ENCODE peak calls at places on chromosomes 16 and 17, in six cellular contexts. A is upper lobe of right lung, D is AG04450, Y is astrocyte of the spinal cord, L is neural progenitor cell, H is lower lobe of right lung. V is an unnamed sample.
A peak's percentile ranks its signal among the peaks of the same experiment; 100 is the strongest.

GRCh38 chr17:43169561-43170139 is 1.4 kb upstream of the NBR1 start:
- DNase-seq in Y (no peak), H (peak; percentile 52), A (no peak), D (no peak), L (peak; percentile 56), V (peak; percentile 54)

GRCh38 chr17:73901661-73902415 is 257.6 kb upstream of the SDK2 start:
- DNase-seq in L (peak; percentile 79), H (peak; percentile 76), Y (no peak), A (peak; percentile 82), D (no peak), V (peak; percentile 30)

GRCh38 chr17:41959336-41960095 is 7.1 kb upstream of the CNP start:
- DNase-seq in L (peak; percentile 58), Y (peak; percentile 50), D (peak; percentile 15), A (no peak), H (no peak), V (no peak)

GRCh38 chr17:48153711-48154642 is 46.4 kb downstream of the SNX11 start:
- DNase-seq in Y (peak; percentile 68), H (no peak), L (peak; percentile 72), D (peak; percentile 3), A (no peak), V (no peak)

GRCh38 chr17:18858567-18859245 is 775 bp downstream of the PRPSAP2 start:
- DNase-seq in Y (no peak), A (no peak), H (no peak), L (no peak), D (no peak), V (no peak)

GRCh38 chr16:22313876-22314470 is 16.8 kb downstream of the POLR3E start:
- DNase-seq in H (no peak), Y (no peak), L (no peak), A (no peak), D (no peak), V (no peak)

GRCh38 chr17:60792250-60792898 is 114.7 kb downstream of the BCAS3 start:
- DNase-seq in H (no peak), L (no peak), Y (no peak), A (no peak), D (no peak), V (no peak)

GRCh38 chr16:47644166-47644565 is 183.0 kb downstream of the PHKB start:
- DNase-seq in D (peak; percentile 59), A (no peak), Y (peak; percentile 94), L (no peak), H (no peak), V (no peak)

GRCh38 chr16:66523861-66524354 is 26.0 kb downstream of the TK2 start:
- DNase-seq in Y (no peak), A (no peak), H (no peak), L (no peak), D (no peak), V (no peak)

GRCh38 chr17:73119631-73120030 is 27.1 kb upstream of the SLC39A11 start:
- DNase-seq in Y (no peak), H (no peak), L (no peak), D (no peak), A (no peak), V (no peak)

GRCh38 chr16:48704710-48705109 is 94.7 kb upstream of the N4BP1 start:
- DNase-seq in H (no peak), D (no peak), L (no peak), A (no peak), Y (no peak), V (no peak)

GRCh38 chr16:58236231-58236690 is 38.4 kb upstream of the CSNK2A2 start:
- DNase-seq in Y (peak; percentile 39), L (peak; percentile 93), H (peak; percentile 75), A (peak; percentile 74), D (peak; percentile 3), V (peak; percentile 46)

GRCh38 chr16:89289428-89290395 is 72.2 kb downstream of the ZNF778 start:
- DNase-seq in Y (peak; percentile 62), L (peak; percentile 86), D (peak; percentile 21), A (peak; percentile 89), H (peak; percentile 85), V (peak; percentile 70)

GRCh38 chr17:49290690-49291326 is 60.2 kb upstream of the PHOSPHO1 start:
- DNase-seq in L (peak; percentile 34), H (no peak), D (no peak), Y (peak; percentile 39), A (no peak), V (no peak)

GRCh38 chr16:70151941-70152509 is 21.6 kb upstream of the CLEC18C start:
- DNase-seq in D (no peak), L (no peak), Y (no peak), H (no peak), A (no peak), V (no peak)

GRCh38 chr17:41740506-41740905 is 6.1 kb upstream of the HAP1 start:
- DNase-seq in A (no peak), L (no peak), H (no peak), D (no peak), Y (no peak), V (no peak)

GRCh38 chr16:75343311-75343710 is 90.0 kb downstream of the CFDP1 start:
- DNase-seq in A (no peak), H (no peak), L (no peak), Y (no peak), D (no peak), V (no peak)

GRCh38 chr17:10063730-10064221 is 134.6 kb downstream of the GAS7 start:
- DNase-seq in D (no peak), A (no peak), Y (peak; percentile 17), L (no peak), H (peak; percentile 70), V (no peak)

GRCh38 chr16:83143788-83144187 is 517.0 kb downstream of the CDH13 start:
- DNase-seq in L (peak; percentile 9), A (no peak), Y (peak; percentile 87), H (no peak), D (peak; percentile 27), V (no peak)

GRCh38 chr17:7574176-7574953 is 5.1 kb upstream of the CD68 start:
- DNase-seq in Y (peak; percentile 16), D (no peak), L (no peak), H (no peak), A (no peak), V (no peak)

GRCh38 chr16:55647798-55648197 is 8.0 kb upstream of the SLC6A2 start:
- DNase-seq in D (no peak), Y (no peak), H (no peak), L (no peak), A (no peak), V (no peak)

GRCh38 chr17:77842148-77842905 is 116.2 kb upstream of the TNRC6C start:
- DNase-seq in L (no peak), Y (no peak), A (peak; percentile 44), D (no peak), H (peak; percentile 33), V (no peak)

GRCh38 chr16:68231384-68232136 is 4.4 kb downstream of the ESRP2 start:
- DNase-seq in A (peak; percentile 61), Y (no peak), H (no peak), D (no peak), L (no peak), V (no peak)
- TF ChIP-seq CTCF in A (no peak), Y (no peak), H (no peak), D (no peak), L (no peak), V (no peak)

GRCh38 chr17:75849724-75850123 is 5.4 kb downstream of the WBP2 start:
- DNase-seq in D (no peak), L (no peak), Y (no peak), A (no peak), H (no peak), V (no peak)

GRCh38 chr17:75847595-75848522 is 3.7 kb upstream of the UNC13D start:
- DNase-seq in A (no peak), D (no peak), L (no peak), H (no peak), Y (no peak), V (no peak)

GRCh38 chr17:75848523-75849303 is 4.5 kb upstream of the UNC13D start:
- DNase-seq in H (peak; percentile 87), Y (peak; percentile 30), D (no peak), L (peak; percentile 84), A (peak; percentile 86), V (peak; percentile 82)

GRCh38 chr17:75850928-75851692 is 4.0 kb downstream of the WBP2 start:
- DNase-seq in Y (peak; percentile 61), L (no peak), A (no peak), H (no peak), D (no peak), V (peak; percentile 51)

DNA sequence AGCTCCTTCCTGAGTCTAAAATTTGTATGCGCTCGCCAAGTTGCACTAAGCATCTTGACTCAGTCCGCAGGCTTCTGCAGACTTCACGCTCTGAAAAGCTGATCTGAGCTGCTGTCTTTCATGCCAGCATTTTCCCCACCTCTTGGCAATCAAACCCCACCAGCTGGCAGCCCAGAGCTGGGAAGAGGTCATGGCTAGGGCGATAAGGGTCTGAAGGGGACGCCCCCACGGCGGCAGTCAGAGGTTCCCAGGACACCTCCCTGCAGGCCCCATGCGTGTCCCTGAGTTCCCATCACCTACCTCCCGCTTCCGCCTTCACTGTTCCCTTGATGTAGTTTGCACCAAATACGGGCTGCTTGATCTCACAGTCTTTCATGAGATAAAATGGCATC is 5.1 kb upstream of the UNC13D start:
- DNase-seq in L (no peak), Y (no peak), D (no peak), H (no peak), A (no peak), V (no peak)
- TF ChIP-seq CTCF in L (no peak), Y (no peak), D (no peak), H (no peak), A (no peak), V (no peak)

DNA sequence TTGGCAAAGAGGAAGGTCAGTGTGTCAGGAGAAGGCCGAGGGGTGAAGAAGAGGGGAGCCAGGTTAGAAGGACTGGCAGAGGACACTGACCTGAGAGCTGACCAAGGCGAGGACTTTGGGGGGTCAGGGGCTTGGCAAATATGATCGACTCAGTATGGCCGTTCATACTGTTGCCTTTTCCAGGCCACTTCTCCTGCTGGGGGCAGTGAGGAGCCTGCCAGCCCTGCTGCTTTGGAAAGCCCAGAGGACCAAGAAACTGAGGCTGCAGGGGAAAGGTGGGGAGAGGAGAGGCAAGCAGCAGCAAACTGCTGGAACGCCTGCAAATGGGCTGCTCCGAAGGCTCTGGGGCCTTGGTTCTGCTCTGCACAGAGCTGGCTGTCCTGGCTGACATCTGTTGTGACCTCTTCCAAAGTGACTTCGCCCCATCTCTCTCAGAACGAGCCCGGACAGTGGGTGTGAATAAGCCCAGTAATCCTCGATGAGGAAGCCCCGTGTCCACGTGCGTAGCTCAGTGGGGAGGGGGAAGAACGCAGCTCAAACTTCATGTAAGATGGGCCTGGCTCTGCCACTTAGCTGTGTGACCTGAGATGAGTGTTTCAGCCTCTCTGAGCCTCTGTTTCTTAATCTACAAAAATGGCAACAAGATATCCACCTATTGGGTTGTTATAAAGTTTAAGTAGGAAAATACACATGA is 111.3 kb downstream of the SALL1 start:
- DNase-seq in L (no peak), H (no peak), D (no peak), Y (no peak), A (no peak), V (no peak)
- TF ChIP-seq CTCF in L (no peak), H (no peak), D (no peak), Y (no peak), A (no peak), V (no peak)

DNA sequence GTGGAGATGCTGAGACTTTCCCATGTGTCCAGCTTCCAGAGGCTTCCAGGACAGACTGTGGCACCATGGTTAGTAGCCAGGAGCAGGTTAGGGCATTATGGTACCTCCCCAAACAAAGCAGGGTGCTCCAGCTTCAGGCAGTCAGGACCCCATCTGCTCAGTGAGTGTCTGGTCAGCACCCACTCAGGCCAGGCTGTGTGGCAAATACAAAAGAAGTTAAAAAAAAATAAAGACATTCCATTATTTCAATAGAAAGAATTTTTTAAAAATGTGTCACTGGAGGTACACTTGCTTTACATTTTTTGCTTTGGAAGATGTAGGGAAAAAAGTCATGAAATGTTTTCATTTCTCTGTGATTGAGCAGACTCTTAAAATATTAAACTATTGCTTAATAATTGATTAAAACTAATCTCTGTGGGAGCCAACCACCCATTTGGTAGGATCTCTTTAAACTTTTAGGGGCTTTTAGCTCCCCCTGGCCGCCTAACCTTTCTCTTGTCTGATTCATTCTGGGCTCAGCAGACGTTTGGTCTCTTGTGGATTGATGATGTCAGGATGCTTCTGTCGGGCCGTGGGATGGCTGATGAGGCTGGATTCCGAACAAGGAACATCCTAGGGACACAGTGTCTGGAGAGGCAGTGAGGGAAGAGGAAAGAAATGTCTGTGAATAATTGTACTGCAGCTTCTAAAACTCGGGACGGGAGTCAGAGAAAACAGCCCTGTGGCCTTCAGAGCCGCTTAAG is 28.4 kb upstream of the NPTX1 start:
- DNase-seq in H (no peak), A (no peak), D (no peak), Y (peak; percentile 78), L (no peak), V (no peak)
- TF ChIP-seq CTCF in H (no peak), A (no peak), D (peak; percentile 21), Y (peak; percentile 22), L (no peak), V (no peak)

V was measured in breast epithelium.